ENCODE peak calls at places on chromosomes 6 and 20, in seven cellular contexts. Z, K, M, T, I, D and P are unnamed samples.

GRCh38 chr6:114009192-114009591 is 38.2 kb upstream of the HDAC2 start:
- DNase-seq in D (no peak), M (no peak), K (no peak), T (no peak), I (no peak), Z (no peak), P (no peak)

GRCh38 chr20:57389695-57390603 is 1.2 kb upstream of the RBM38 start:
- DNase-seq in T (peak), D (peak), M (peak), K (no peak), I (peak), Z (peak), P (peak)

GRCh38 chr20:37542281-37542680 is 14.6 kb upstream of the BLCAP start:
- DNase-seq in I (peak), T (no peak), Z (no peak), K (no peak), M (no peak), D (no peak), P (no peak)

GRCh38 chr6:165926378-165926777 is 241.3 kb downstream of the TBXT start:
- DNase-seq in M (no peak), T (no peak), I (no peak), K (no peak), Z (no peak), D (no peak), P (no peak)

GRCh38 chr6:168158280-168158979 is 79.4 kb upstream of the FRMD1 start:
- DNase-seq in T (no peak), I (no peak), K (no peak), Z (no peak), D (no peak), M (no peak), P (no peak)

GRCh38 chr6:43454290-43455033 is 886 bp downstream of the DLK2 start:
- DNase-seq in I (peak), M (peak), D (peak), K (peak), T (peak), Z (peak), P (peak)

GRCh38 chr6:3403244-3404154 is 53.4 kb downstream of the SLC22A23 start:
- DNase-seq in K (no peak), M (no peak), I (peak), T (no peak), Z (no peak), D (peak), P (no peak)

GRCh38 chr6:31821301-31822037 is 6.1 kb upstream of the HSPA1B start:
- DNase-seq in I (peak), D (peak), M (peak), K (peak), T (peak), Z (peak), P (peak)

GRCh38 chr20:46108435-46108841 is 9.7 kb upstream of the CD40 start:
- DNase-seq in Z (no peak), D (no peak), T (no peak), I (no peak), K (no peak), M (no peak), P (no peak)

GRCh38 chr6:1226208-1227099 is 85.4 kb upstream of the FOXQ1 start:
- DNase-seq in D (no peak), Z (no peak), M (no peak), K (no peak), T (no peak), I (no peak), P (no peak)

GRCh38 chr20:15632680-15633079 is 940.6 kb downstream of the KIF16B start:
- DNase-seq in I (no peak), M (no peak), K (no peak), D (no peak), T (no peak), Z (no peak), P (no peak)

GRCh38 chr6:35262596-35262995 is 3.1 kb downstream of the ZNF76 start:
- DNase-seq in K (no peak), D (no peak), M (no peak), T (no peak), I (peak), Z (no peak), P (no peak)

GRCh38 chr6:76885861-76886301 is 577.4 kb downstream of the HTR1B start:
- DNase-seq in I (peak), T (no peak), K (peak), Z (no peak), D (no peak), M (no peak), P (no peak)

GRCh38 chr6:7140631-7141366 is 33.0 kb downstream of the RREB1 start:
- DNase-seq in D (peak), Z (peak), T (peak), M (peak), I (peak), K (peak), P (peak)

GRCh38 chr6:18390476-18390875 is 3.3 kb downstream of the RNF144B start:
- DNase-seq in D (no peak), T (no peak), I (no peak), Z (no peak), M (no peak), K (no peak), P (no peak)

GRCh38 chr6:168606722-168607121 is 165.7 kb downstream of the SMOC2 start:
- DNase-seq in K (no peak), Z (no peak), T (no peak), D (no peak), I (no peak), M (no peak), P (no peak)

GRCh38 chr6:99467509-99468106 is 42.5 kb upstream of the PNISR start:
- DNase-seq in D (no peak), I (peak), Z (no peak), M (peak), K (peak), T (no peak), P (no peak)

GRCh38 chr6:45922728-45923351 is 92.8 kb downstream of the CLIC5 start:
- DNase-seq in K (peak), M (peak), T (peak), D (peak), Z (peak), I (peak), P (no peak)

GRCh38 chr6:148392611-148393160 is 50.0 kb downstream of the SASH1 start:
- DNase-seq in M (no peak), K (no peak), Z (no peak), T (no peak), D (no peak), I (peak), P (no peak)

GRCh38 chr6:35093118-35093445 is 48.1 kb downstream of the TCP11 start:
- DNase-seq in K (peak), T (no peak), M (no peak), D (no peak), Z (no peak), I (no peak), P (no peak)

GRCh38 chr20:16488086-16488485 is 85.2 kb downstream of the KIF16B start:
- DNase-seq in T (no peak), D (no peak), M (no peak), K (no peak), Z (no peak), I (no peak), P (no peak)